ENCODE peak calls at places on chromosomes 12 and 14, in eight cellular contexts. U is mucosa of gallbladder; Z is stimulated activated CD4-positive, alpha-beta T cell treated with anti-CD3 and anti-CD28 coated beads, Interleukin-12 subunit alpha, Interleukin-12 subunit beta, amount 100 ng/mL, for 24 hours; G is lung; E is NCI-H1092; S is KBM-7; L is stimulated activated CD8-positive, alpha-beta memory T cell treated with anti-CD3 and anti-CD28 coated beads, Interleukin-12 subunit alpha, Interleukin-12 subunit beta, amount 100 ng/mL, for 4 hours; M is ELR. Q is an unnamed sample.
A peak's percentile ranks its signal among the peaks of the same experiment; 100 is the strongest.

GRCh38 chr14:47826809-47827208 is 151.4 kb upstream of the MDGA2 start:
- DNase-seq in L (no peak), Z (no peak), S (no peak), E (no peak), U (no peak), G (no peak), M (no peak), Q (no peak)

GRCh38 chr14:83991666-83992065 is 1538.3 kb upstream of the FLRT2 start:
- DNase-seq in E (no peak), Z (no peak), G (no peak), M (no peak), L (no peak), U (no peak), S (no peak), Q (no peak)

GRCh38 chr14:35419429-35419841 is 14.9 kb upstream of the NFKBIA start:
- DNase-seq in M (peak; percentile 92), L (no peak), Z (no peak), U (no peak), G (no peak), E (no peak), S (no peak), Q (no peak)

GRCh38 chr14:64444984-64445845 is 20.1 kb upstream of the AKAP5 start:
- DNase-seq in U (no peak), L (peak; percentile 19), M (peak; percentile 68), G (no peak), Z (no peak), S (no peak), E (no peak), Q (no peak)

GRCh38 chr14:101072070-101072469 is 168.5 kb upstream of the RTL1 start:
- DNase-seq in E (no peak), U (no peak), G (no peak), S (no peak), Z (no peak), M (no peak), L (no peak), Q (no peak)

GRCh38 chr12:6551063-6551461 is 4.8 kb downstream of the IFFO1 start:
- DNase-seq in U (peak; percentile 51), Z (no peak), E (no peak), L (no peak), G (no peak), S (no peak), M (no peak), Q (peak; percentile 67)

GRCh38 chr14:99239661-99240092 is 32.3 kb downstream of the BCL11B start:
- DNase-seq in Z (no peak), S (no peak), L (no peak), E (no peak), M (no peak), G (no peak), U (no peak), Q (no peak)

GRCh38 chr12:12138203-12139154 is 67.7 kb downstream of the BCL2L14 start:
- DNase-seq in Z (no peak), M (no peak), U (no peak), L (no peak), G (no peak), S (no peak), E (no peak), Q (no peak)

GRCh38 chr12:27981874-27982273 is 9.3 kb upstream of the PTHLH start:
- DNase-seq in L (no peak), E (no peak), U (no peak), S (no peak), Z (no peak), G (no peak), M (peak; percentile 94), Q (no peak)

GRCh38 chr12:124921200-124922008 is 7.0 kb upstream of the UBC start:
- DNase-seq in L (peak; percentile 48), U (no peak), Z (peak; percentile 61), S (peak; percentile 90), G (no peak), M (peak; percentile 87), E (no peak), Q (peak; percentile 79)

GRCh38 chr12:15527201-15527782 is 205.0 kb downstream of the PTPRO start:
- DNase-seq in M (peak; percentile 54), S (peak; percentile 65), E (no peak), G (no peak), U (peak; percentile 16), L (no peak), Z (no peak), Q (peak; percentile 40)

GRCh38 chr12:164207-164606 is 49.8 kb downstream of the SLC6A12 start:
- DNase-seq in Z (no peak), U (peak; percentile 44), L (no peak), M (no peak), S (no peak), E (no peak), G (no peak), Q (no peak)

GRCh38 chr12:109739747-109740693 is 26.4 kb downstream of the FAM222A start:
- DNase-seq in Z (no peak), E (no peak), S (peak; percentile 28), L (no peak), G (no peak), U (no peak), M (peak; percentile 11), Q (no peak)

GRCh38 chr12:71945883-71946282 is 7.2 kb downstream of the TPH2 start:
- DNase-seq in G (no peak), S (no peak), E (no peak), U (no peak), L (no peak), M (no peak), Z (no peak), Q (no peak)

GRCh38 chr12:12501121-12501520 is 61.5 kb downstream of the DUSP16 start:
- DNase-seq in L (no peak), E (no peak), S (no peak), M (no peak), U (no peak), Z (no peak), G (no peak), Q (no peak)

GRCh38 chr14:101066826-101067508 is 163.4 kb upstream of the RTL1 start:
- DNase-seq in L (no peak), E (no peak), Z (no peak), M (no peak), S (no peak), G (no peak), U (no peak), Q (no peak)

GRCh38 chr12:125187780-125188741 is 122.8 kb downstream of the AACS start:
- DNase-seq in Z (no peak), M (no peak), E (no peak), S (no peak), G (no peak), U (no peak), L (no peak), Q (no peak)

GRCh38 chr12:25436206-25436912 is 116.7 kb downstream of the LMNTD1 start:
- DNase-seq in M (peak; percentile 85), E (peak; percentile 2), U (peak; percentile 48), Z (no peak), L (no peak), G (no peak), S (peak; percentile 64), Q (no peak)

GRCh38 chr14:104080557-104081492 is 4.7 kb upstream of the ASPG start:
- DNase-seq in U (no peak), Z (no peak), G (no peak), E (no peak), L (no peak), S (no peak), M (no peak), Q (peak; percentile 87)

GRCh38 chr12:27946396-27946795 is 26.1 kb downstream of the PTHLH start:
- DNase-seq in L (no peak), S (no peak), U (no peak), E (no peak), Z (no peak), G (no peak), M (no peak), Q (no peak)

GRCh38 chr12:117313906-117314305 is 47.5 kb downstream of the NOS1 start:
- DNase-seq in E (no peak), Z (no peak), G (no peak), L (no peak), U (no peak), M (no peak), S (peak; percentile 16), Q (no peak)

GRCh38 chr12:121804417-121805111 is 755 bp downstream of the SETD1B start:
- DNase-seq in E (no peak), S (peak; percentile 55), Z (no peak), G (peak; percentile 44), M (peak; percentile 48), U (no peak), L (peak; percentile 57), Q (peak; percentile 74)

GRCh38 chr12:68292157-68292940 is 38.9 kb upstream of the IL22 start:
- DNase-seq in S (no peak), U (no peak), L (no peak), Z (no peak), E (no peak), G (no peak), M (no peak), Q (no peak)

GRCh38 chr12:14989790-14990189 is 16.9 kb downstream of the PDE6H start:
- DNase-seq in S (peak; percentile 68), U (no peak), L (no peak), M (no peak), E (no peak), G (no peak), Z (no peak), Q (no peak)

GRCh38 chr12:49878021-49878420 is 25.7 kb downstream of the FAIM2 start:
- DNase-seq in Z (no peak), M (no peak), E (no peak), L (no peak), U (no peak), S (no peak), G (no peak), Q (no peak)

GRCh38 chr14:24324024-24324423 is 10.8 kb downstream of the ADCY4 start:
- DNase-seq in E (no peak), S (no peak), L (no peak), G (no peak), M (no peak), U (no peak), Z (no peak), Q (peak; percentile 20)

GRCh38 chr14:61478971-61479473 is 157.6 kb downstream of the PRKCH start:
- DNase-seq in E (no peak), Z (no peak), L (no peak), M (no peak), S (no peak), G (no peak), U (no peak), Q (no peak)

GRCh38 chr12:49276304-49277290 is 11.7 kb downstream of the TUBA1C start:
- DNase-seq in S (no peak), U (no peak), L (no peak), G (no peak), E (no peak), M (no peak), Z (no peak), Q (no peak)

GRCh38 chr14:68856572-68856971 is 63.7 kb upstream of the ZFP36L1 start:
- DNase-seq in M (no peak), U (no peak), S (no peak), E (no peak), Z (no peak), L (no peak), G (no peak), Q (no peak)

GRCh38 chr12:105935981-105936380 is 202.8 kb downstream of the NUAK1 start:
- DNase-seq in L (no peak), M (peak; percentile 54), S (no peak), E (no peak), G (no peak), U (no peak), Z (no peak), Q (no peak)

GRCh38 chr12:128806573-128806972 is 17.2 kb downstream of the SLC15A4 start:
- DNase-seq in G (no peak), S (no peak), M (no peak), Z (no peak), E (no peak), L (no peak), U (no peak), Q (no peak)

GRCh38 chr12:94614288-94614721 is 36.1 kb downstream of the TMCC3 start:
- DNase-seq in L (no peak), S (no peak), G (no peak), Z (no peak), E (no peak), M (peak; percentile 76), U (no peak), Q (no peak)

GRCh38 chr12:68609955-68610434 is 704 bp upstream of the RAP1B start:
- DNase-seq in Z (no peak), M (peak; percentile 58), L (no peak), S (no peak), U (no peak), G (no peak), E (no peak), Q (peak; percentile 43)

GRCh38 chr14:94480809-94481208 is 4.8 kb upstream of the SERPINA9 start:
- DNase-seq in L (no peak), Z (no peak), M (peak; percentile 55), S (no peak), U (no peak), G (no peak), E (no peak), Q (no peak)